ENCODE peak calls at places on chromosomes 5 and 9, in nine cellular contexts. G, X, U, H, F, K, C, M and W are unnamed samples.

GRCh38 chr9:110995511-110996340 is 42.5 kb downstream of the LPAR1 start:
- DNase-seq in C (no peak), K (no peak), H (no peak), X (no peak), G (peak; percentile 51), M (no peak), U (no peak), F (no peak), W (no peak)

GRCh38 chr9:137041134-137041533 is 4.8 kb downstream of the NPDC1 start:
- DNase-seq in C (peak; percentile 91), G (no peak), K (no peak), U (no peak), F (no peak), H (no peak), X (no peak), M (no peak), W (no peak)

GRCh38 chr5:14775857-14776256 is 95.7 kb downstream of the ANKH start:
- DNase-seq in K (no peak), U (no peak), G (peak; percentile 25), C (no peak), H (no peak), F (no peak), X (no peak), M (no peak), W (no peak)

GRCh38 chr5:74638776-74639537 is 1.6 kb downstream of the ENC1 start:
- DNase-seq in G (peak; percentile 50), X (no peak), F (no peak), U (peak; percentile 39), M (no peak), H (no peak), C (no peak), K (peak; percentile 42), W (no peak)

GRCh38 chr9:137064027-137064879 is 6.1 kb downstream of the SAPCD2 start:
- DNase-seq in G (peak; percentile 39), F (peak; percentile 93), C (no peak), H (peak; percentile 70), X (no peak), K (no peak), U (peak; percentile 58), M (no peak), W (no peak)

GRCh38 chr9:127422133-127422782 is 1.9 kb upstream of the ZNF79 start:
- DNase-seq in H (no peak), M (no peak), G (no peak), U (no peak), K (no peak), C (no peak), F (no peak), X (no peak), W (no peak)

GRCh38 chr9:123322771-123323481 is 33.1 kb upstream of the CRB2 start:
- DNase-seq in F (peak; percentile 69), U (peak; percentile 78), K (no peak), G (no peak), C (no peak), H (no peak), M (no peak), X (no peak), W (no peak)

GRCh38 chr5:74185599-74185998 is 454.9 kb downstream of the ENC1 start:
- DNase-seq in M (no peak), C (no peak), K (no peak), X (no peak), H (no peak), F (no peak), G (no peak), U (no peak), W (no peak)

GRCh38 chr5:10604975-10605374 is 41.1 kb downstream of the ANKRD33B start:
- DNase-seq in M (no peak), H (no peak), C (no peak), K (no peak), G (no peak), F (peak; percentile 43), U (no peak), X (peak; percentile 33), W (no peak)

DNA sequence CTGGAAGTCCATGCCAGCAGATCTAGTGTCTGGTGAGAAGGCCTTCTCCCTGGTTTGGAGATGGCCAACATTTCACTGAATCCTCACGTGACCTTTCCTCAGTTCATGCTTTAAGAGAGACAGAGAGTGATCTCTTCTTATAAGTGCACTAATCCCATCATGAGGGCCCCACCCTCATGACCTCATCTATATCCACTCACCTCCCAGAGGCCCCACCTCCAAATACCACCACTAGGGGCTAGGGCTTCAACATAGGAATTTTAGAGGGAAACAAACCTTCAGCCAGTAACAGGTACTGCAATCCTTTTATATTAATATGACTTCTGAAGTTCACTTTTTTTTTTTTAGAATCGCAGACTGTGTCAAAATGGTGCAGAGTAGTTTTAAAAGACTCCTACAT is 496.9 kb upstream of the ADAMTS16 start:
- DNase-seq in U (no peak), F (no peak), K (no peak), X (no peak), G (no peak), M (no peak), H (no peak), C (no peak), W (no peak)
- TF ChIP-seq CTCF in U (no peak), F (peak; percentile 60), K (no peak), X (no peak), G (no peak), M (no peak), H (no peak), C (no peak), W (no peak)

GRCh38 chr5:145076040-145076439 is 759.1 kb downstream of the PRELID2 start:
- DNase-seq in F (no peak), M (no peak), X (no peak), U (no peak), G (no peak), C (no peak), H (no peak), K (no peak), W (no peak)

GRCh38 chr5:145072880-145073279 is 762.3 kb downstream of the PRELID2 start:
- DNase-seq in M (no peak), X (no peak), U (no peak), G (no peak), H (no peak), K (no peak), F (no peak), C (no peak), W (peak; percentile 19)

DNA sequence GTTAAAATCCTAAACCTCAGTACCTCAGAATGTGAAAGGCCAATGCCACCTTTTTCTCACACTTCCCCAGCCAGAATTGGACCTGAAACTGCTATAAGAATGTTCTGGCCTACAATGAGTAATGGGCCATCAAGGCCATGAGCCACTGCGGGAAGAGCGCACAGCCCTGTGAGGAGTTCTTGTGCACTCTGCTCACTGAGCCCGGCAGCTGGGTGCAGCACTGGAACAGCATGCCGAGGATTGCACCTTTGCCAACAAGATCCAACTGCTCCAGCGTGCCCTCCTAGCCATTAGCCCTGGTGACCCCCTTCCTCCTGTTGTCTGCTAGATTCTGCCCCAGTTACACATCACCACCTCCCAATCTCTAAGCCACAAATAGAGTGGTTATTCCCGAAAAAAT is 758.1 kb downstream of the PRELID2 start:
- DNase-seq in G (no peak), X (no peak), F (no peak), C (no peak), M (no peak), U (no peak), H (no peak), K (no peak), W (no peak)
- H3K4me3 ChIP-seq in G (no peak overlapping the region), X (no peak overlapping the region), F (no peak overlapping the region), C (no peak overlapping the region), M (no peak overlapping the region), U (no peak overlapping the region), H (no peak overlapping the region), K (no peak overlapping the region), W (no peak overlapping the region)

GRCh38 chr5:142324871-142325676 is at the start of gene SPRY4:
- DNase-seq in U (peak; percentile 96), C (peak; percentile 99), X (peak; percentile 96), H (peak; percentile 95), G (peak; percentile 99), F (peak; percentile 99), M (peak; percentile 84), K (peak; percentile 97), W (peak; percentile 97)
- TF ChIP-seq CTCF in U (no peak), C (no peak), X (no peak), H (no peak), G (no peak), F (no peak), M (peak; percentile 20), K (no peak), W (no peak)

GRCh38 chr9:20557286-20557685 is 65.0 kb downstream of the MLLT3 start:
- DNase-seq in H (no peak), G (no peak), X (no peak), K (no peak), F (no peak), U (no peak), M (no peak), C (no peak), W (no peak)

GRCh38 chr9:20561542-20561941 is 60.8 kb downstream of the MLLT3 start:
- DNase-seq in F (no peak), K (no peak), X (no peak), M (no peak), G (peak; percentile 43), C (no peak), H (no peak), U (no peak), W (no peak)

GRCh38 chr9:20557890-20558608 is 64.2 kb downstream of the MLLT3 start:
- DNase-seq in K (no peak), U (no peak), F (no peak), H (no peak), M (no peak), C (no peak), G (no peak), X (no peak), W (no peak)

GRCh38 chr9:20559236-20559896 is 62.9 kb downstream of the MLLT3 start:
- DNase-seq in G (no peak), K (no peak), C (no peak), F (no peak), M (no peak), X (no peak), U (no peak), H (no peak), W (no peak)

GRCh38 chr9:20558609-20559016 is 63.7 kb downstream of the MLLT3 start:
- DNase-seq in F (no peak), K (peak; percentile 49), G (peak; percentile 85), M (peak; percentile 84), X (no peak), H (no peak), U (peak; percentile 17), C (no peak), W (peak; percentile 35)
- H3K4me3 ChIP-seq in F (no peak overlapping the region), K (peak overlapping the region; percentile 12), G (no peak overlapping the region), M (peak overlapping the region; percentile 0), X (no peak overlapping the region), H (no peak overlapping the region), U (no peak overlapping the region), C (no peak overlapping the region), W (no peak overlapping the region)